ENCODE peak calls at places on chromosomes 6 and 20, in nine cellular contexts. W is IMR-90, H is PC-3, B is uterus, T is PC-9, C is tibial nerve, U is lower lobe of right lung, M is fibroblast of lung, X is HepG2. A is an unnamed sample.

GRCh38 chr6:42692151-42692911 is 30.1 kb downstream of the PRPH2 start:
- DNase-seq in W (peak), B (no peak), X (no peak), M (peak), C (no peak), T (peak), U (no peak), H (peak), A (peak)

GRCh38 chr6:87618531-87618930 is 28.6 kb downstream of the ORC3 start:
- DNase-seq in H (peak), X (no peak), U (no peak), C (no peak), B (no peak), T (no peak), M (no peak), W (peak), A (no peak)

GRCh38 chr6:82144007-82144851 is 103.3 kb downstream of the IBTK start:
- DNase-seq in X (peak), T (peak), U (no peak), C (peak), H (peak), M (peak), W (peak), B (peak), A (no peak)

GRCh38 chr6:7691021-7691420 is 34.9 kb upstream of the BMP6 start:
- DNase-seq in C (no peak), M (no peak), T (no peak), W (no peak), U (no peak), X (no peak), H (peak), B (no peak), A (no peak)

GRCh38 chr6:24522090-24522820 is 27.5 kb downstream of the ALDH5A1 start:
- DNase-seq in U (no peak), C (no peak), B (no peak), M (no peak), T (no peak), X (no peak), W (peak), H (no peak), A (no peak)

GRCh38 chr6:27770724-27771123 is 141.5 kb downstream of the OR2B2 start:
- DNase-seq in M (no peak), X (no peak), C (no peak), B (no peak), T (no peak), U (no peak), H (no peak), W (no peak), A (no peak)

GRCh38 chr6:113825776-113826175 is 31.4 kb upstream of the MARCKS start:
- DNase-seq in M (peak), C (peak), W (peak), H (no peak), T (no peak), U (peak), X (no peak), B (peak), A (peak)

GRCh38 chr6:3522561-3523287 is 65.9 kb upstream of the SLC22A23 start:
- DNase-seq in H (peak), W (peak), C (no peak), X (no peak), T (peak), U (no peak), M (no peak), B (no peak), A (no peak)

GRCh38 chr6:10441004-10441654 is 26.3 kb upstream of the TFAP2A start:
- DNase-seq in T (peak), C (no peak), M (peak), X (peak), B (no peak), H (peak), W (peak), U (no peak), A (no peak)

GRCh38 chr20:20393207-20393606 is 25.3 kb downstream of the INSM1 start:
- DNase-seq in X (no peak), T (no peak), C (no peak), H (no peak), U (no peak), W (peak), M (no peak), B (no peak), A (no peak)

GRCh38 chr6:169848946-169849345 is 97.5 kb downstream of the ERMARD start:
- DNase-seq in C (no peak), M (no peak), U (no peak), T (no peak), B (no peak), X (no peak), W (no peak), H (no peak), A (no peak)

GRCh38 chr20:35856866-35857265 is 85.1 kb downstream of the PHF20 start:
- DNase-seq in U (no peak), H (no peak), B (no peak), C (no peak), W (no peak), T (no peak), M (no peak), X (no peak), A (no peak)

GRCh38 chr6:133648576-133648975 is 240.3 kb upstream of the TCF21 start:
- DNase-seq in C (no peak), W (peak), B (no peak), T (no peak), X (no peak), M (no peak), H (no peak), U (no peak), A (no peak)

GRCh38 chr20:38997622-38998021 is 35.5 kb downstream of the DHX35 start:
- DNase-seq in W (no peak), H (no peak), T (no peak), M (no peak), X (no peak), B (no peak), C (no peak), U (no peak), A (no peak)

GRCh38 chr6:11224966-11225463 is 7.5 kb downstream of the NEDD9 start:
- DNase-seq in H (no peak), W (no peak), U (no peak), M (no peak), C (no peak), X (no peak), T (no peak), B (no peak), A (no peak)

GRCh38 chr20:50338479-50339195 is 148.0 kb downstream of the CEBPB start:
- DNase-seq in U (no peak), X (peak), T (no peak), M (no peak), H (no peak), B (no peak), W (peak), C (no peak), A (no peak)

GRCh38 chr6:135759831-135760230 is 91.7 kb upstream of the PDE7B start:
- DNase-seq in T (no peak), H (peak), W (peak), U (no peak), M (no peak), X (peak), C (no peak), B (no peak), A (no peak)

DNA sequence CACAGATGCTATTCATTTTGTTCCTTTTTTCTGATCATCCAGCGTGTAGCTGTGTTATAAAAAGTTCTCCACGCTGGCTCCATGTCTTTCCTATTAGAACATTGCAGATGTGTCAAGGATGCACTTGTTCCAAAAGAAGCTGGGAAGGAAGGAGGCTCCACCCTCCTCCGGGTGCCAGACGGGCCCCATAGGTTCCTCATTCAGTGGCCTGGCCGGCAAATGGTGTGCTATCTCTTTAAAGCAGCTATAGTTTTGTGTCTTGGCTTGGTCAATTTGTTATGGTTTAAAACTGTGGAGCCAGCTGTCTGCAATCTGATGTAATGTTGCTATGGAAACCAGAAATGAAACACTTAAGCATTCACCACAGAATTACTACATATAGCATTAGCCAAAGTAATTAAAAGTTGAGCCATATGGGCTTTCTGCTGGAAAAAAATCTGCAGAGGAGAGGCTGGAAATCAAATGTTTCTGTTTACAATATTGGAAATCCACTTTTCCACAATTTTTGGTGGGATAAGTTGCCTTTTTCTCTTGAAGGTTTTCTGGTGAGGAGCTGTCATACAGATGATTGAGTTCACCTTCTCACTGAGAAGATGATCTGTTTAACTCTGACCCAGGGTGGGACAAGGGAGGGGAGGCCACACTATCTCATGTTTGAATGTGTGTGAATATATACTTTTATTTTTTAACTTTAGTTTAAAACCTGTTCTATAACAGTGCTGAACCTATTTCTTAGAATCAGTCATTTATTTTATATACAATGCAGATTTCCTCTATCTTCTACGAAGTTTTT is 167.3 kb downstream of the SASH1 start:
- DNase-seq in C (peak), M (peak), X (no peak), B (peak), W (peak), H (no peak), T (no peak), U (peak), A (peak)
- H3K4me3 ChIP-seq in C (peak), M (peak), X (no peak), B (peak), W (peak), H (no peak), T (no peak), U (peak), A (peak)

DNA sequence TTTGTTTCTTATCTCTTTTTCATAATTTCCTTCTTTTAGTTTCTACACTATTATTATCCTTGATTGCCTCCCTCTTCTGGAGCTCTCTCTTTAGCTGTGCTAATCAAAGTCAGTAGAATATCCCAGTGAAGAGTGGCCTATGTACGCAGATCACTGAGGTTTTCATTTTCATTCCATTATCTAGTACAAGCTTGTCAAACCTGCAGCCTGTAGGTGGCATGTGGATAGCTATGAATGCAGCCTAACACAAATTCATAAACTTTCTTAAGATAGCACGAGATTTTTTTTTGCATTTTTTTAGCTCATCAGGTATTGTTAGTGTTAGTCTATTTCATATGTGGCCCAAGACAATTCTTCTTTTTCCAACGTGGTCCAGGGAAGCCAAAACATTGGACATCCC is 825.7 kb upstream of the MAP3K7 start:
- DNase-seq in U (no peak), T (no peak), X (no peak), C (no peak), B (no peak), H (peak), W (peak), M (no peak), A (no peak)
- TF ChIP-seq CTCF in U (no peak), T (no peak), X (no peak), C (no peak), B (no peak), H (peak), W (no peak), M (no peak), A (no peak)

GRCh38 chr20:53020376-53020775 is 48.2 kb downstream of the TSHZ2 start:
- DNase-seq in X (no peak), T (no peak), M (no peak), B (no peak), H (no peak), C (no peak), W (no peak), U (no peak), A (no peak)
- H3K27ac ChIP-seq in X (no peak), T (no peak), M (no peak), B (no peak), H (no peak), C (no peak), W (no peak), U (no peak), A (no peak)

GRCh38 chr6:29005183-29005885 is at the start of gene ZNF311:
- DNase-seq in H (peak), B (peak), T (peak), X (no peak), C (peak), W (peak), U (peak), M (peak), A (no peak)
- H3K4me3 ChIP-seq in H (peak), B (peak), T (peak), X (no peak), C (peak), W (peak), U (peak), M (peak), A (peak)

GRCh38 chr20:43191946-43192847 is 2.5 kb upstream of the PTPRT start:
- DNase-seq in T (peak), B (no peak), H (peak), U (no peak), C (no peak), M (no peak), W (no peak), X (peak), A (peak)
- TF ChIP-seq CTCF in T (peak), B (no peak), H (peak), U (peak), C (no peak), M (no peak), W (peak), X (peak), A (peak)

DNA sequence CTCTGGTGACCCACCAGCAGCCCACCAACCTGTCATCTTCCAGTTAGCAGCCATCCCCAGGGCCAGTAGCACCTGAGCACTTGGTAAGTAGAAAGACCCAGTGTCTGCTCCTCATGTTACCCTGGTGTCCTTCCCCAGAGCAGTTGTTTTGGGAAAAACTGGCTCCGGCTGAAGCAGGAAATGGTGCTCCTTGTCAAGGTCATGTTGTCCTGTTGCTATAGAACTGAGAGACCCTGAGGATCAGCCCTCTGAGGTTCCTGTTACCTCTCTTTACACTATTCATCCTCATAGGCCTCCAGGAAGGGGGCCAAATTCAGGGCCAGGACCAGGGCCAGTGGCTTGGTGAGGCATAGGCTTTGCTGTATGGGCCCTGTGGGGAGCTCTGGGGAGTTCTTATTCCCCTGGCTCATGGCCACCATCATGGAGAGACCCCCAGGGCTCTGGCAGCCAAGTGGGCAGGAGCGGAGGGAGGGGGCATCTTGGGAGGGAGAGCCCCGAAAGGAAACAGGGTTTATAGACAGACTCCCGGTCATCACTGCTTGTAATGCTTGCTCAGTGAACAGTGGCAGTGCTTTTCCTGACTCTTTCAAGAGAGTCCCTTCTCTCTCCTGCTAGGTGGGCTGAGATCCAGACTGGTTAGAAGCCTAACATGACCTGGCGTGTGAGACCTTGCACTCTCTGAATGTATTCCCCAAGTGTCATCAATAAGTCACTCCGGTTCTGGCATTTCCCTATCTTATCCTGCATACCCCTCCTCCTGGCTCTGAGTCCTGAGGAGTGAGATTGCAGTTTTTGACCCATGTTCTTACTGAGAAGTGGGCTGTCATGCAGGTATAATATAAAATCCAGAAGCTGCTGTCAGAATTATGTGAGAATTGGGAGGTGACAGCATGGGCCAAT is 50.7 kb downstream of the PPARD start:
- DNase-seq in W (no peak), X (peak), U (no peak), T (no peak), B (no peak), M (no peak), H (no peak), C (no peak), A (no peak)
- H3K27ac ChIP-seq in W (peak), X (no peak), U (peak), T (peak), B (no peak), M (no peak), H (peak), C (no peak), A (no peak)

DNA sequence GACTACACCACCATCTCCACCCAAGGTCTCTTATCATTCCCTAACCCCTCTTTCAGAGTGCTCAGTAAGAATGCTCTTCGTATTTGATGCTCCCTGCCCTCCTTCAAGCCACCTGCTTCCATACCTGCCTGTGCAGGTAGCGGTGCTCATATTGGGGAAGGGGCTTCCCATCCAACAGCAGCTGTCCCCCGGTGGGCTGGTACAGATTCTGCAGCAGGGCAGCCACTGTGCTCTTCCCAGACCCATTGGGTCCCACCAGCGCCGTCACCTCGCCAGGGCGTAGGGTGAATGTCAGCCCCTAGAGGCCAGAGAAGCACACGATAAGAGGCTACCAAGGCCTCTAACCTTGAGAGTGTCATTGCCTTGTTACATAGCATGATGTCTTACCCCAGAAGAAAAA is 3.9 kb upstream of the PSMB8 start:
- DNase-seq in T (no peak), M (no peak), H (no peak), U (no peak), W (no peak), X (no peak), B (no peak), C (no peak), A (no peak)
- H3K4me3 ChIP-seq in T (no peak), M (no peak), H (no peak), U (no peak), W (no peak), X (no peak), B (no peak), C (no peak), A (no peak)

GRCh38 chr20:46708172-46708860 is 1.1 kb upstream of the SLC2A10 start:
- DNase-seq in X (peak), M (no peak), W (no peak), T (no peak), B (no peak), C (no peak), U (no peak), H (no peak), A (no peak)
- TF ChIP-seq CTCF in X (peak), M (no peak), W (no peak), T (no peak), B (no peak), C (no peak), U (no peak), H (no peak), A (no peak)